ENCODE peak calls at places on chromosomes 13 and 19, in four cellular contexts. T, G, N and R are unnamed samples.
A peak's percentile ranks its signal among the peaks of the same experiment; 100 is the strongest.

GRCh38 chr13:76759877-76760276 is 126.3 kb downstream of the KCTD12 start:
- DNase-seq in T (peak; percentile 2), G (no peak), N (no peak), R (no peak)

GRCh38 chr13:98648141-98648540 is 71.2 kb upstream of the STK24 start:
- DNase-seq in T (no peak), G (no peak), N (no peak), R (no peak)

GRCh38 chr19:31963741-31964140 is 381.7 kb upstream of the ZNF507 start:
- DNase-seq in T (no peak), G (no peak), N (no peak), R (no peak)

GRCh38 chr19:42038675-42039074 is 31.3 kb downstream of the GRIK5 start:
- DNase-seq in T (peak; percentile 18), G (no peak), N (no peak), R (peak; percentile 76)

GRCh38 chr19:46303702-46304397 is 7.0 kb downstream of the HIF3A start:
- DNase-seq in T (peak; percentile 39), G (no peak), N (peak; percentile 11), R (peak; percentile 63)

GRCh38 chr19:17469371-17470203 is 737 bp upstream of the SLC27A1 start:
- DNase-seq in T (peak; percentile 91), G (peak; percentile 64), N (peak; percentile 95), R (peak; percentile 95)

GRCh38 chr19:36081385-36081784 is 26.7 kb downstream of the WDR62 start:
- DNase-seq in T (peak; percentile 12), G (no peak), N (no peak), R (no peak)

GRCh38 chr19:6690160-6690885 is 20.4 kb upstream of the TNFSF14 start:
- DNase-seq in T (no peak), G (no peak), N (no peak), R (no peak)